ENCODE peak calls at places on chromosomes 6 and 20, in nine cellular contexts. G is fibroblast of lung; Y is osteoblast; V is cardiac muscle cell; A is left lung; P is activated CD8-positive, alpha-beta T cell treated with anti-CD3 and anti-CD28 coated beads for 36 hours; M is AG09309; X is WERI-Rb-1; W is cardiac fibroblast. J is an unnamed sample.

GRCh38 chr6:104256547-104257144 is 603.1 kb downstream of the HACE1 start:
- DNase-seq in V (no peak), X (no peak), A (no peak), M (no peak), G (no peak), Y (no peak), W (no peak), P (no peak), J (no peak)

GRCh38 chr6:13454286-13455221 is 32.8 kb downstream of the GFOD1 start:
- DNase-seq in G (peak), W (peak), P (peak), V (peak), X (peak), M (no peak), Y (no peak), A (peak), J (no peak)

GRCh38 chr20:37384683-37385174 is 38.8 kb downstream of the SRC start:
- DNase-seq in W (peak), M (no peak), A (peak), Y (peak), P (peak), V (peak), X (peak), G (peak), J (no peak)

GRCh38 chr6:151087861-151088598 is 151.7 kb upstream of the AKAP12 start:
- DNase-seq in Y (peak), V (peak), P (no peak), W (peak), M (peak), X (no peak), G (peak), A (no peak), J (no peak)

GRCh38 chr20:14583413-14583812 is 246.0 kb upstream of the FLRT3 start:
- DNase-seq in Y (no peak), A (no peak), M (no peak), G (no peak), P (no peak), V (no peak), X (no peak), W (no peak), J (no peak)

GRCh38 chr6:151440498-151440897 is 11.4 kb downstream of the RMND1 start:
- DNase-seq in Y (no peak), P (no peak), M (no peak), V (no peak), W (no peak), X (no peak), A (no peak), G (no peak), J (no peak)

GRCh38 chr6:118335325-118335724 is 212.8 kb upstream of the PLN start:
- DNase-seq in P (no peak), G (no peak), X (no peak), W (no peak), M (no peak), Y (no peak), V (no peak), A (no peak), J (no peak)

GRCh38 chr20:22282696-22283095 is 301.7 kb downstream of the FOXA2 start:
- DNase-seq in Y (no peak), V (no peak), A (no peak), G (no peak), M (no peak), P (no peak), W (no peak), X (no peak), J (no peak)

GRCh38 chr6:138719011-138719635 is 54.4 kb upstream of the CCDC28A start:
- DNase-seq in V (peak), X (no peak), G (peak), M (no peak), A (no peak), Y (no peak), P (no peak), W (peak), J (no peak)

GRCh38 chr6:144559865-144560603 is 274.9 kb downstream of the UTRN start:
- DNase-seq in P (peak), V (peak), Y (no peak), M (no peak), G (peak), A (no peak), X (no peak), W (peak), J (no peak)

GRCh38 chr20:16589623-16590022 is 16.4 kb upstream of the KIF16B start:
- DNase-seq in V (no peak), W (no peak), M (no peak), G (no peak), P (no peak), Y (no peak), A (no peak), X (no peak), J (no peak)

GRCh38 chr6:454148-454991 is 62.8 kb downstream of the IRF4 start:
- DNase-seq in X (no peak), Y (no peak), M (no peak), V (no peak), W (no peak), G (peak), P (no peak), A (no peak), J (no peak)

GRCh38 chr6:48928937-48929336 is 534.1 kb downstream of the MMUT start:
- DNase-seq in A (no peak), M (no peak), V (no peak), G (no peak), X (no peak), W (peak), P (no peak), Y (no peak), J (no peak)

GRCh38 chr6:85402071-85402470 is 47.8 kb upstream of the NT5E start:
- DNase-seq in G (no peak), W (no peak), V (no peak), P (no peak), Y (no peak), A (no peak), M (no peak), X (no peak), J (no peak)

GRCh38 chr6:159467473-159468041 is 225.5 kb downstream of the SOD2 start:
- DNase-seq in P (no peak), V (no peak), Y (peak), M (no peak), G (no peak), W (peak), A (no peak), X (no peak), J (no peak)

GRCh38 chr6:104014560-104014959 is 845.2 kb downstream of the HACE1 start:
- DNase-seq in P (no peak), X (no peak), V (no peak), G (no peak), M (no peak), W (peak), Y (no peak), A (no peak), J (no peak)

GRCh38 chr6:156425374-156425773 is 351.8 kb upstream of the ARID1B start:
- DNase-seq in P (no peak), X (no peak), M (no peak), A (no peak), V (peak), Y (peak), G (peak), W (peak), J (peak)

GRCh38 chr20:48064929-48065328 is 279.6 kb upstream of the SULF2 start:
- DNase-seq in G (peak), X (no peak), W (no peak), M (peak), V (peak), Y (peak), A (no peak), P (no peak), J (peak)

GRCh38 chr20:49276895-49277785 is 717 bp downstream of the ZNFX1 start:
- DNase-seq in X (no peak), A (peak), G (no peak), V (no peak), Y (no peak), M (no peak), P (peak), W (no peak), J (no peak)

GRCh38 chr6:33980176-33980805 is 165.6 kb downstream of the GRM4 start:
- DNase-seq in P (no peak), A (peak), G (no peak), X (peak), M (no peak), Y (peak), V (no peak), W (no peak), J (no peak)

GRCh38 chr20:57991211-57991841 is 237.1 kb downstream of the ANKRD60 start:
- DNase-seq in V (peak), M (peak), P (peak), W (no peak), X (no peak), G (no peak), A (no peak), Y (peak), J (peak)

GRCh38 chr20:32896521-32897280 is 38.0 kb downstream of the EFCAB8 start:
- DNase-seq in P (no peak), V (no peak), X (no peak), W (no peak), G (no peak), Y (peak), A (no peak), M (no peak), J (no peak)

GRCh38 chr6:7171733-7172132 is 64.0 kb downstream of the RREB1 start:
- DNase-seq in M (no peak), A (no peak), G (no peak), Y (no peak), V (no peak), W (no peak), P (no peak), X (no peak), J (no peak)

DNA sequence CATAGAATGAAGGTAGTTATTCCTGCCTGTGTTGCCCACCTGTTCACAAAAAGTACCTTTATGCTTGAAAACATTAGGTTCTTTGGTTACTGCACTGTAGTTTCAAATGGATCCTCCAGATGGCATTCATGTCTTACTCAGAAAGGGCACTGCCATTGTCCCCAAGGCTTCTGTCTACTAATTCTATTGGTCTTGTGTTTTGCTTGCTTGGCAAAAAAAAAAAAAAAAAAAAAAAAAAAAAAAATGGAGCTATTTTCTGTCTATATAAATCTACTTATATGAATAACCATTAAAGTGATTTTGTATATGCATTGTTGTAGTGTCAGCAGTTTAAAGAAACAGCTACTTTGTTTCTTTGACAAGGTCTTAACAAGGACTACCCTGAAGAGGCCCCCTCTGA is 12.7 kb upstream of the EFHC1 start:
- DNase-seq in P (peak), X (peak), M (no peak), V (peak), A (no peak), Y (peak), W (peak), G (peak), J (no peak)
- TF ChIP-seq CTCF in P (peak), X (peak), M (peak), V (peak), A (peak), Y (peak), W (peak), G (peak), J (peak)

GRCh38 chr20:46715292-46715756 is 5.9 kb downstream of the SLC2A10 start:
- DNase-seq in W (peak), P (no peak), A (no peak), Y (peak), V (peak), M (peak), G (peak), X (peak), J (no peak)
- TF ChIP-seq CTCF in W (peak), P (no peak), A (no peak), Y (peak), V (peak), M (peak), G (peak), X (peak), J (no peak)

GRCh38 chr6:4313044-4313686 is 177.8 kb upstream of the ECI2 start:
- DNase-seq in A (no peak), P (no peak), G (peak), X (no peak), M (peak), V (peak), W (peak), Y (peak), J (peak)
- TF ChIP-seq CTCF in A (peak), P (no peak), G (peak), X (no peak), M (peak), V (peak), W (peak), Y (peak), J (peak)

GRCh38 chr6:32393660-32394420 is 13.1 kb downstream of the BTNL2 start:
- DNase-seq in X (peak), G (no peak), A (no peak), W (peak), P (no peak), V (peak), M (no peak), Y (no peak), J (peak)
- TF ChIP-seq CTCF in X (no peak), G (no peak), A (no peak), W (no peak), P (no peak), V (no peak), M (no peak), Y (no peak), J (peak)

J was measured in kidney epithelial cell.